ENCODE peak calls at places on chromosomes 16 and 17, in nine cellular contexts. One of them, this sample, is unnamed.

GRCh38 chr16:20674684-20675487 is 22.6 kb downstream of the ACSM1 start:
- DNase-seq in IMR-90: no peak
- DNase-seq in left ventricle myocardium superior: no peak
- DNase-seq in hippocampal formation: no peak
- DNase-seq in natural killer cell: no peak
- DNase-seq in mesendoderm: peak
- DNase-seq in iris pigment epithelial cell: no peak
- DNase-seq in NCI-H460: no peak
- DNase-seq in stimulated activated CD4-positive, alpha-beta T cell treated with anti-CD3 and anti-CD28 coated beads, Interleukin-2, amount 100 ng/mL, for 48 hours: no peak
- DNase-seq in this sample: no peak

GRCh38 chr17:59547131-59547915 is 18.1 kb upstream of the DHX40 start:
- DNase-seq in hippocampal formation: no peak
- DNase-seq in NCI-H460: no peak
- DNase-seq in IMR-90: no peak
- DNase-seq in iris pigment epithelial cell: no peak
- DNase-seq in mesendoderm: no peak
- DNase-seq in stimulated activated CD4-positive, alpha-beta T cell treated with anti-CD3 and anti-CD28 coated beads, Interleukin-2, amount 100 ng/mL, for 48 hours: no peak
- DNase-seq in natural killer cell: no peak
- DNase-seq in left ventricle myocardium superior: no peak
- DNase-seq in this sample: no peak

GRCh38 chr17:1078831-1079561 is 82.1 kb downstream of the TIMM22 start:
- DNase-seq in iris pigment epithelial cell: no peak
- DNase-seq in IMR-90: no peak
- DNase-seq in NCI-H460: no peak
- DNase-seq in stimulated activated CD4-positive, alpha-beta T cell treated with anti-CD3 and anti-CD28 coated beads, Interleukin-2, amount 100 ng/mL, for 48 hours: no peak
- DNase-seq in hippocampal formation: no peak
- DNase-seq in mesendoderm: peak
- DNase-seq in left ventricle myocardium superior: peak
- DNase-seq in natural killer cell: no peak
- DNase-seq in this sample: no peak

GRCh38 chr17:42329025-42329976 is 41.0 kb downstream of the STAT5A start:
- DNase-seq in hippocampal formation: no peak
- DNase-seq in IMR-90: peak
- DNase-seq in NCI-H460: no peak
- DNase-seq in iris pigment epithelial cell: peak
- DNase-seq in stimulated activated CD4-positive, alpha-beta T cell treated with anti-CD3 and anti-CD28 coated beads, Interleukin-2, amount 100 ng/mL, for 48 hours: no peak
- DNase-seq in left ventricle myocardium superior: no peak
- DNase-seq in mesendoderm: peak
- DNase-seq in natural killer cell: no peak
- DNase-seq in this sample: no peak

GRCh38 chr17:8696456-8696855 is 48.2 kb downstream of the CCDC42 start:
- DNase-seq in stimulated activated CD4-positive, alpha-beta T cell treated with anti-CD3 and anti-CD28 coated beads, Interleukin-2, amount 100 ng/mL, for 48 hours: no peak
- DNase-seq in natural killer cell: no peak
- DNase-seq in left ventricle myocardium superior: no peak
- DNase-seq in hippocampal formation: no peak
- DNase-seq in mesendoderm: peak
- DNase-seq in NCI-H460: no peak
- DNase-seq in IMR-90: peak
- DNase-seq in iris pigment epithelial cell: peak
- DNase-seq in this sample: no peak

GRCh38 chr17:28811594-28812135 is 30.9 kb downstream of the FAM222B start:
- DNase-seq in iris pigment epithelial cell: peak
- DNase-seq in NCI-H460: peak
- DNase-seq in natural killer cell: no peak
- DNase-seq in left ventricle myocardium superior: no peak
- DNase-seq in IMR-90: peak
- DNase-seq in hippocampal formation: peak
- DNase-seq in stimulated activated CD4-positive, alpha-beta T cell treated with anti-CD3 and anti-CD28 coated beads, Interleukin-2, amount 100 ng/mL, for 48 hours: no peak
- DNase-seq in mesendoderm: peak
- DNase-seq in this sample: no peak

GRCh38 chr17:82941021-82942001 is 101.5 kb upstream of the ZNF750 start:
- DNase-seq in IMR-90: no peak
- DNase-seq in iris pigment epithelial cell: no peak
- DNase-seq in left ventricle myocardium superior: no peak
- DNase-seq in natural killer cell: no peak
- DNase-seq in hippocampal formation: no peak
- DNase-seq in NCI-H460: no peak
- DNase-seq in stimulated activated CD4-positive, alpha-beta T cell treated with anti-CD3 and anti-CD28 coated beads, Interleukin-2, amount 100 ng/mL, for 48 hours: no peak
- DNase-seq in mesendoderm: no peak
- DNase-seq in this sample: no peak

GRCh38 chr16:84920333-84920732 is 91.0 kb downstream of the ZDHHC7 start:
- DNase-seq in mesendoderm: no peak
- DNase-seq in left ventricle myocardium superior: no peak
- DNase-seq in hippocampal formation: no peak
- DNase-seq in NCI-H460: no peak
- DNase-seq in natural killer cell: no peak
- DNase-seq in stimulated activated CD4-positive, alpha-beta T cell treated with anti-CD3 and anti-CD28 coated beads, Interleukin-2, amount 100 ng/mL, for 48 hours: no peak
- DNase-seq in IMR-90: no peak
- DNase-seq in iris pigment epithelial cell: no peak
- DNase-seq in this sample: no peak

GRCh38 chr17:329794-330420 is 22.7 kb downstream of the RPH3AL start:
- DNase-seq in NCI-H460: no peak
- DNase-seq in stimulated activated CD4-positive, alpha-beta T cell treated with anti-CD3 and anti-CD28 coated beads, Interleukin-2, amount 100 ng/mL, for 48 hours: no peak
- DNase-seq in left ventricle myocardium superior: no peak
- DNase-seq in hippocampal formation: no peak
- DNase-seq in IMR-90: no peak
- DNase-seq in mesendoderm: no peak
- DNase-seq in iris pigment epithelial cell: no peak
- DNase-seq in natural killer cell: no peak
- DNase-seq in this sample: no peak

GRCh38 chr17:17545031-17545820 is 46.3 kb downstream of the PEMT start:
- DNase-seq in stimulated activated CD4-positive, alpha-beta T cell treated with anti-CD3 and anti-CD28 coated beads, Interleukin-2, amount 100 ng/mL, for 48 hours: no peak
- DNase-seq in natural killer cell: no peak
- DNase-seq in mesendoderm: no peak
- DNase-seq in IMR-90: peak
- DNase-seq in hippocampal formation: no peak
- DNase-seq in left ventricle myocardium superior: peak
- DNase-seq in iris pigment epithelial cell: peak
- DNase-seq in NCI-H460: no peak
- DNase-seq in this sample: no peak

GRCh38 chr17:62163847-62164246 is 98.8 kb upstream of the MED13 start:
- DNase-seq in IMR-90: no peak
- DNase-seq in hippocampal formation: no peak
- DNase-seq in iris pigment epithelial cell: no peak
- DNase-seq in left ventricle myocardium superior: no peak
- DNase-seq in natural killer cell: no peak
- DNase-seq in mesendoderm: no peak
- DNase-seq in stimulated activated CD4-positive, alpha-beta T cell treated with anti-CD3 and anti-CD28 coated beads, Interleukin-2, amount 100 ng/mL, for 48 hours: no peak
- DNase-seq in NCI-H460: no peak
- DNase-seq in this sample: no peak

GRCh38 chr17:63838586-63839184 is 3.8 kb downstream of the SMARCD2 start:
- DNase-seq in mesendoderm: peak
- DNase-seq in stimulated activated CD4-positive, alpha-beta T cell treated with anti-CD3 and anti-CD28 coated beads, Interleukin-2, amount 100 ng/mL, for 48 hours: no peak
- DNase-seq in natural killer cell: no peak
- DNase-seq in hippocampal formation: peak
- DNase-seq in NCI-H460: no peak
- DNase-seq in IMR-90: peak
- DNase-seq in left ventricle myocardium superior: peak
- DNase-seq in iris pigment epithelial cell: peak
- DNase-seq in this sample: no peak

GRCh38 chr17:43079578-43080302 is 45.4 kb downstream of the BRCA1 start:
- DNase-seq in left ventricle myocardium superior: no peak
- DNase-seq in mesendoderm: no peak
- DNase-seq in stimulated activated CD4-positive, alpha-beta T cell treated with anti-CD3 and anti-CD28 coated beads, Interleukin-2, amount 100 ng/mL, for 48 hours: no peak
- DNase-seq in natural killer cell: no peak
- DNase-seq in NCI-H460: no peak
- DNase-seq in IMR-90: no peak
- DNase-seq in iris pigment epithelial cell: no peak
- DNase-seq in hippocampal formation: no peak
- DNase-seq in this sample: no peak

GRCh38 chr16:4521971-4522623 is 16.5 kb downstream of the CDIP1 start:
- DNase-seq in stimulated activated CD4-positive, alpha-beta T cell treated with anti-CD3 and anti-CD28 coated beads, Interleukin-2, amount 100 ng/mL, for 48 hours: no peak
- DNase-seq in hippocampal formation: peak
- DNase-seq in natural killer cell: no peak
- DNase-seq in iris pigment epithelial cell: no peak
- DNase-seq in mesendoderm: no peak
- DNase-seq in IMR-90: no peak
- DNase-seq in NCI-H460: no peak
- DNase-seq in left ventricle myocardium superior: peak
- DNase-seq in this sample: no peak

GRCh38 chr16:79600636-79601091 is at the start of gene MAF:
- DNase-seq in natural killer cell: peak
- DNase-seq in left ventricle myocardium superior: peak
- DNase-seq in IMR-90: peak
- DNase-seq in hippocampal formation: peak
- DNase-seq in mesendoderm: peak
- DNase-seq in iris pigment epithelial cell: peak
- DNase-seq in stimulated activated CD4-positive, alpha-beta T cell treated with anti-CD3 and anti-CD28 coated beads, Interleukin-2, amount 100 ng/mL, for 48 hours: peak
- DNase-seq in NCI-H460: peak
- DNase-seq in this sample: peak

GRCh38 chr17:54992797-54993639 is 24.5 kb downstream of the STXBP4 start:
- DNase-seq in iris pigment epithelial cell: peak
- DNase-seq in mesendoderm: peak
- DNase-seq in stimulated activated CD4-positive, alpha-beta T cell treated with anti-CD3 and anti-CD28 coated beads, Interleukin-2, amount 100 ng/mL, for 48 hours: no peak
- DNase-seq in natural killer cell: no peak
- DNase-seq in hippocampal formation: peak
- DNase-seq in NCI-H460: peak
- DNase-seq in IMR-90: peak
- DNase-seq in left ventricle myocardium superior: no peak
- DNase-seq in this sample: no peak

GRCh38 chr16:4347765-4348509 is 3.2 kb downstream of the PAM16 start:
- DNase-seq in NCI-H460: no peak
- DNase-seq in IMR-90: no peak
- DNase-seq in hippocampal formation: no peak
- DNase-seq in stimulated activated CD4-positive, alpha-beta T cell treated with anti-CD3 and anti-CD28 coated beads, Interleukin-2, amount 100 ng/mL, for 48 hours: no peak
- DNase-seq in mesendoderm: no peak
- DNase-seq in left ventricle myocardium superior: no peak
- DNase-seq in natural killer cell: no peak
- DNase-seq in iris pigment epithelial cell: no peak
- DNase-seq in this sample: no peak

GRCh38 chr17:27240802-27241155 is 53.1 kb upstream of the WSB1 start:
- DNase-seq in hippocampal formation: no peak
- DNase-seq in NCI-H460: no peak
- DNase-seq in left ventricle myocardium superior: no peak
- DNase-seq in IMR-90: no peak
- DNase-seq in mesendoderm: no peak
- DNase-seq in stimulated activated CD4-positive, alpha-beta T cell treated with anti-CD3 and anti-CD28 coated beads, Interleukin-2, amount 100 ng/mL, for 48 hours: no peak
- DNase-seq in natural killer cell: no peak
- DNase-seq in iris pigment epithelial cell: no peak
- DNase-seq in this sample: no peak

GRCh38 chr16:85094812-85095211 is 17.5 kb downstream of the CIBAR2 start:
- DNase-seq in NCI-H460: no peak
- DNase-seq in hippocampal formation: no peak
- DNase-seq in IMR-90: no peak
- DNase-seq in mesendoderm: no peak
- DNase-seq in stimulated activated CD4-positive, alpha-beta T cell treated with anti-CD3 and anti-CD28 coated beads, Interleukin-2, amount 100 ng/mL, for 48 hours: no peak
- DNase-seq in left ventricle myocardium superior: no peak
- DNase-seq in iris pigment epithelial cell: no peak
- DNase-seq in natural killer cell: no peak
- DNase-seq in this sample: no peak

GRCh38 chr17:47982091-47982617 is 11.2 kb downstream of the CDK5RAP3 start:
- DNase-seq in IMR-90: no peak
- DNase-seq in left ventricle myocardium superior: no peak
- DNase-seq in natural killer cell: no peak
- DNase-seq in stimulated activated CD4-positive, alpha-beta T cell treated with anti-CD3 and anti-CD28 coated beads, Interleukin-2, amount 100 ng/mL, for 48 hours: no peak
- DNase-seq in iris pigment epithelial cell: no peak
- DNase-seq in mesendoderm: no peak
- DNase-seq in NCI-H460: no peak
- DNase-seq in hippocampal formation: no peak
- DNase-seq in this sample: no peak

GRCh38 chr17:75476274-75476673 is 19.8 kb downstream of the TMEM94 start:
- DNase-seq in natural killer cell: no peak
- DNase-seq in iris pigment epithelial cell: no peak
- DNase-seq in NCI-H460: no peak
- DNase-seq in left ventricle myocardium superior: no peak
- DNase-seq in hippocampal formation: peak
- DNase-seq in mesendoderm: no peak
- DNase-seq in IMR-90: peak
- DNase-seq in stimulated activated CD4-positive, alpha-beta T cell treated with anti-CD3 and anti-CD28 coated beads, Interleukin-2, amount 100 ng/mL, for 48 hours: no peak
- DNase-seq in this sample: no peak

GRCh38 chr17:8995711-8996110 is 25.6 kb upstream of the NTN1 start:
- DNase-seq in mesendoderm: peak
- DNase-seq in iris pigment epithelial cell: no peak
- DNase-seq in natural killer cell: no peak
- DNase-seq in NCI-H460: no peak
- DNase-seq in IMR-90: no peak
- DNase-seq in stimulated activated CD4-positive, alpha-beta T cell treated with anti-CD3 and anti-CD28 coated beads, Interleukin-2, amount 100 ng/mL, for 48 hours: no peak
- DNase-seq in hippocampal formation: no peak
- DNase-seq in left ventricle myocardium superior: no peak
- DNase-seq in this sample: no peak

GRCh38 chr17:68457168-68457538 is at the start of gene WIPI1:
- DNase-seq in IMR-90: no peak
- DNase-seq in NCI-H460: no peak
- DNase-seq in natural killer cell: no peak
- DNase-seq in mesendoderm: no peak
- DNase-seq in iris pigment epithelial cell: no peak
- DNase-seq in stimulated activated CD4-positive, alpha-beta T cell treated with anti-CD3 and anti-CD28 coated beads, Interleukin-2, amount 100 ng/mL, for 48 hours: no peak
- DNase-seq in left ventricle myocardium superior: no peak
- DNase-seq in hippocampal formation: no peak
- DNase-seq in this sample: no peak

GRCh38 chr16:15950167-15950854 is 895 bp downstream of the ABCC1 start:
- DNase-seq in NCI-H460: no peak
- DNase-seq in stimulated activated CD4-positive, alpha-beta T cell treated with anti-CD3 and anti-CD28 coated beads, Interleukin-2, amount 100 ng/mL, for 48 hours: no peak
- DNase-seq in mesendoderm: peak
- DNase-seq in natural killer cell: peak
- DNase-seq in iris pigment epithelial cell: peak
- DNase-seq in left ventricle myocardium superior: no peak
- DNase-seq in hippocampal formation: no peak
- DNase-seq in IMR-90: peak
- DNase-seq in this sample: peak

GRCh38 chr17:50081757-50082156 is 13.4 kb upstream of the PDK2 start:
- DNase-seq in natural killer cell: no peak
- DNase-seq in mesendoderm: no peak
- DNase-seq in left ventricle myocardium superior: no peak
- DNase-seq in hippocampal formation: no peak
- DNase-seq in iris pigment epithelial cell: no peak
- DNase-seq in stimulated activated CD4-positive, alpha-beta T cell treated with anti-CD3 and anti-CD28 coated beads, Interleukin-2, amount 100 ng/mL, for 48 hours: no peak
- DNase-seq in NCI-H460: no peak
- DNase-seq in IMR-90: no peak
- DNase-seq in this sample: no peak

GRCh38 chr17:27456681-27457404 is 595 bp downstream of the KSR1 start:
- DNase-seq in mesendoderm: no peak
- DNase-seq in NCI-H460: no peak
- DNase-seq in iris pigment epithelial cell: no peak
- DNase-seq in left ventricle myocardium superior: no peak
- DNase-seq in stimulated activated CD4-positive, alpha-beta T cell treated with anti-CD3 and anti-CD28 coated beads, Interleukin-2, amount 100 ng/mL, for 48 hours: no peak
- DNase-seq in IMR-90: no peak
- DNase-seq in hippocampal formation: no peak
- DNase-seq in natural killer cell: no peak
- DNase-seq in this sample: no peak

GRCh38 chr17:67477687-67478086 is 100.6 kb downstream of the PITPNC1 start:
- DNase-seq in NCI-H460: no peak
- DNase-seq in left ventricle myocardium superior: no peak
- DNase-seq in iris pigment epithelial cell: no peak
- DNase-seq in stimulated activated CD4-positive, alpha-beta T cell treated with anti-CD3 and anti-CD28 coated beads, Interleukin-2, amount 100 ng/mL, for 48 hours: peak
- DNase-seq in natural killer cell: peak
- DNase-seq in mesendoderm: no peak
- DNase-seq in IMR-90: peak
- DNase-seq in hippocampal formation: no peak
- DNase-seq in this sample: peak

This sample was measured in T-cell.